ENCODE peak calls at places on chromosomes 7 and 10, in six cellular contexts. F, M, T, V, X and B are unnamed samples.

GRCh38 chr10:78950656-78951587 is 117.8 kb upstream of the ZMIZ1 start:
- DNase-seq in F (no peak), M (no peak), T (no peak), V (no peak), X (no peak), B (no peak)

GRCh38 chr7:17706734-17707133 is 233.6 kb downstream of the SNX13 start:
- DNase-seq in F (peak), M (no peak), T (peak), V (peak), X (peak), B (peak)

GRCh38 chr7:17716816-17717215 is 223.5 kb downstream of the SNX13 start:
- DNase-seq in F (no peak), M (no peak), T (no peak), V (no peak), X (no peak), B (no peak)

GRCh38 chr7:82360591-82361386 is 82.8 kb downstream of the CACNA2D1 start:
- DNase-seq in F (no peak), M (no peak), T (no peak), V (no peak), X (no peak), B (no peak)

GRCh38 chr7:36416251-36416650 is 26.6 kb downstream of the ANLN start:
- DNase-seq in F (no peak), M (no peak), T (no peak), V (no peak), X (no peak), B (no peak)

GRCh38 chr7:90891529-90891928 is 295.4 kb downstream of the CDK14 start:
- DNase-seq in F (no peak), M (no peak), T (no peak), V (no peak), X (no peak), B (no peak)

GRCh38 chr10:114413398-114413797 is 9.1 kb upstream of the AFAP1L2 start:
- DNase-seq in F (no peak), M (no peak), T (no peak), V (no peak), X (no peak), B (no peak)

GRCh38 chr7:38242814-38243213 is 30.6 kb downstream of the TARP start:
- DNase-seq in F (no peak), M (no peak), T (no peak), V (no peak), X (no peak), B (no peak)

GRCh38 chr10:117541909-117542705 is 439 bp upstream of the EMX2 start:
- DNase-seq in F (peak), M (no peak), T (peak), V (no peak), X (peak), B (peak)

GRCh38 chr7:539731-540411 is 20.2 kb upstream of the PDGFA start:
- DNase-seq in F (no peak), M (no peak), T (peak), V (no peak), X (no peak), B (no peak)

GRCh38 chr7:51141451-51141971 is 175.1 kb downstream of the COBL start:
- DNase-seq in F (no peak), M (no peak), T (peak), V (no peak), X (peak), B (no peak)
- TF ChIP-seq CTCF in F (peak), M (peak), T (peak), V (peak), X (peak), B (peak)

GRCh38 chr10:131500181-131500580 is 188.7 kb upstream of the TCERG1L start:
- DNase-seq in F (no peak), M (no peak), T (no peak), V (no peak), X (no peak), B (no peak)

GRCh38 chr10:131499566-131499965 is 188.0 kb upstream of the TCERG1L start:
- DNase-seq in F (no peak), M (no peak), T (no peak), V (no peak), X (no peak), B (no peak)

GRCh38 chr10:131503992-131504391 is 192.5 kb upstream of the TCERG1L start:
- DNase-seq in F (no peak), M (no peak), T (no peak), V (no peak), X (no peak), B (no peak)

GRCh38 chr10:131496351-131497052 is 185.0 kb upstream of the TCERG1L start:
- DNase-seq in F (no peak), M (no peak), T (no peak), V (no peak), X (no peak), B (no peak)

GRCh38 chr10:131500892-131501291 is 189.4 kb upstream of the TCERG1L start:
- DNase-seq in F (no peak), M (no peak), T (no peak), V (no peak), X (no peak), B (no peak)
- TF ChIP-seq CTCF in F (no peak), M (no peak), T (no peak), V (no peak), X (no peak), B (no peak)

GRCh38 chr10:93417886-93418285 is 64.2 kb downstream of the MYOF start:
- DNase-seq in F (no peak), M (no peak), T (no peak), V (no peak), X (no peak), B (no peak)

GRCh38 chr10:93417264-93417663 is 64.9 kb downstream of the MYOF start:
- DNase-seq in F (no peak), M (no peak), T (no peak), V (no peak), X (no peak), B (no peak)

GRCh38 chr10:93416824-93417223 is 65.3 kb downstream of the MYOF start:
- DNase-seq in F (no peak), M (no peak), T (no peak), V (no peak), X (no peak), B (no peak)

GRCh38 chr10:93413252-93413689 is 68.9 kb downstream of the MYOF start:
- DNase-seq in F (no peak), M (no peak), T (no peak), V (no peak), X (peak), B (no peak)

GRCh38 chr10:93415693-93416092 is 66.4 kb downstream of the MYOF start:
- DNase-seq in F (no peak), M (no peak), T (no peak), V (no peak), X (no peak), B (no peak)
- TF ChIP-seq CTCF in F (no peak), M (no peak), T (peak), V (no peak), X (peak), B (peak)

DNA sequence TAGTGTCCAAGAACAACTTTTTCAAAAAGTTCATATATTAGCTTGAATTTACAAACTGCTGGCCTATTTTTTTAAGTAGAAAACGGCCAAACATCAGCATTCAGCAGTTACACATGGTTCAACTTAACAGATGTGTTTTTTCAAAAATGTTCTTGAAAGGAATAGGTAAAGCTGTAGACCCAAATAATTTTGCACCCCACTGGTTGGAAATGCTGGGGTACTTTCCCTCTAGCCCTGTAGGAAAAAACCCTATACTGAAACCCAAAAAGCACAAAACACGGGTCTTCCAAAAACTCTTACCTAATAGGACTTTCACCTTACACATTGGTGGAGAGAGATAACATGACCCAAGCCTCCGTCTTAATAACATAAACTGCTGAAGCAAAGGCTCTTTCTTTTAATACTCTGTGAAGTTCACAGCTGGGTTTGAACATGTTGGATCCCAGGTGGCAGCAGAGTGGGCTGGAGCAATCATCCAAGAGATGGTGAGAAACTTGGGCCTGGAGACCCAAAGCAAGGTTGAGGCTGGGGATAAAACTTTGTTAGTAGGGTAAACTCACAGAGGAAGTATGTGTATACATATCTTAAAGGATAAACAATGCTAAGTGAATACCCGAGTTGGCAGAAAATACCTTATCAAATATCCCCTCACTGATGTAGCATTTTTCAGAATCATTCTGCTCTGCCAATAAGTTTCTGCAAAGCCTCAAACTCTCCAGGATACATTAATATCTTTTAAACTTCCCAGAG is 629 bp upstream of the DNAJC9 start:
- DNase-seq in F (no peak), M (no peak), T (peak), V (no peak), X (no peak), B (no peak)
- TF ChIP-seq CTCF in F (no peak), M (no peak), T (no peak), V (no peak), X (no peak), B (no peak)

GRCh38 chr10:119688033-119688508 is 36.9 kb downstream of the BAG3 start:
- DNase-seq in F (no peak), M (no peak), T (no peak), V (no peak), X (peak), B (no peak)
- TF ChIP-seq CTCF in F (no peak), M (no peak), T (no peak), V (no peak), X (peak), B (no peak)